ENCODE peak calls at places on chromosomes 7 and 10, in nine cellular contexts. T is fibroblast of mammary gland, B is ovary, F is psoas muscle, U is GM23338, S is bronchial epithelial cell, M is fibroblast of pulmonary artery, Q is IMR-90, P is SK-N-SH. X is an unnamed sample.

GRCh38 chr7:94509264-94509878 is at the start of gene CASD1:
- DNase-seq in B (peak; percentile 52), S (no peak), Q (peak; percentile 1), F (peak; percentile 78), M (peak; percentile 24), T (no peak), U (peak; percentile 72), P (no peak), X (peak; percentile 31)

GRCh38 chr7:40964610-40965009 is 738.3 kb downstream of the INHBA start:
- DNase-seq in T (no peak), S (no peak), B (no peak), U (no peak), F (no peak), P (no peak), Q (no peak), M (no peak), X (no peak)

GRCh38 chr10:30538086-30538485 is 91.5 kb downstream of the LYZL2 start:
- DNase-seq in S (peak; percentile 36), B (no peak), Q (peak; percentile 27), M (peak; percentile 33), F (no peak), T (no peak), P (no peak), U (no peak), X (peak; percentile 41)

GRCh38 chr7:76509931-76510877 is at the start of gene UPK3B:
- DNase-seq in F (peak; percentile 55), Q (no peak), M (no peak), P (peak; percentile 69), U (peak; percentile 83), T (no peak), S (peak; percentile 28), B (no peak), X (no peak)

GRCh38 chr10:76085773-76086570 is 654.5 kb downstream of the LRMDA start:
- DNase-seq in B (no peak), M (no peak), S (no peak), F (no peak), P (no peak), Q (no peak), T (no peak), U (no peak), X (no peak)

GRCh38 chr7:146150153-146150552 is 33.6 kb downstream of the CNTNAP2 start:
- DNase-seq in U (no peak), T (peak; percentile 62), F (no peak), B (no peak), S (peak; percentile 32), P (no peak), Q (no peak), M (peak; percentile 52), X (no peak)

GRCh38 chr10:59757966-59758365 is 4.7 kb upstream of the MRLN start:
- DNase-seq in U (no peak), P (no peak), B (no peak), T (peak; percentile 18), M (peak; percentile 22), S (peak; percentile 21), F (no peak), Q (peak; percentile 77), X (peak; percentile 3)

GRCh38 chr10:74704629-74705360 is 121.6 kb upstream of the KAT6B start:
- DNase-seq in T (no peak), M (no peak), S (no peak), U (no peak), B (no peak), P (no peak), F (no peak), Q (peak; percentile 30), X (peak; percentile 16)

GRCh38 chr10:454860-455259 is 234.6 kb downstream of the DIP2C start:
- DNase-seq in U (no peak), P (no peak), M (peak; percentile 92), T (peak; percentile 93), B (peak; percentile 58), S (peak; percentile 86), Q (peak; percentile 92), F (peak; percentile 68), X (peak; percentile 84)

GRCh38 chr10:26624017-26624416 is 73.5 kb upstream of the PDSS1 start:
- DNase-seq in Q (no peak), B (no peak), P (no peak), M (no peak), T (no peak), U (no peak), S (no peak), F (no peak), X (no peak)
- TF ChIP-seq CTCF in Q (no peak), B (no peak), P (no peak), M (no peak), T (no peak), U (no peak), S (no peak), F (no peak), X (no peak)

GRCh38 chr7:120550494-120551048 is 277.6 kb downstream of the KCND2 start:
- DNase-seq in F (no peak), P (no peak), T (peak; percentile 74), S (peak; percentile 14), B (no peak), M (peak; percentile 34), Q (no peak), U (peak; percentile 33), X (peak; percentile 4)

GRCh38 chr7:120553497-120553896 is 280.5 kb downstream of the KCND2 start:
- DNase-seq in F (no peak), B (no peak), U (no peak), Q (no peak), M (no peak), S (no peak), P (no peak), T (peak; percentile 2), X (no peak)

DNA sequence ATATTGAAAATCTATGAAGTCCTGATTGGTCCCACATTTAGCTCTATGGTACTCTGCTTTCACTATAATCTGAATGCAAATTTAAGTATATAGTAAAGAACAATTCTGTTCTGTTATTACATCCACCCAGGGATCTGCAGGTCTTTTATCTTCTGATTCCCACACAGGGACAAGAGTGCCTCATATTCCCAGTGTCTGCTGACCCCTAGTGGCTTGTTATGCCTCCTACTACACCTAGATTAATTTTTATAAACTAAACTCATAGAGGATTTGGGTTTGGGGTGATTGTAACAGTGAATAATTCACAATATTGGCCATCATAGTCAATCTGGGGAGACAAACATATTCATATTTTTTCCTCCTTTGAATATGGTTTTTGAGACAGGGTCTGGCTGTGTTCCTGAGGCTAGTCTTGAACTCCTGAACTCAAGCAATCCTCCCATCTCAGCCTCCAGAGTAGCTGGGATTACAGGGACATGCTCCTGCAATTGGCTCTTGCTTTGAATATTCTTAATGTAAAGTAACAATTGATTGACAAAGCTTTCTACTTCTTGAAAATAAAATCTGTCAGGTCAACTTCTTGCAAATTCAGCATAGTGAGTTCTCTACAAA is 282.1 kb downstream of the KCND2 start:
- DNase-seq in M (peak; percentile 72), Q (peak; percentile 47), S (peak; percentile 59), U (peak; percentile 84), T (peak; percentile 76), F (no peak), P (peak; percentile 42), B (no peak), X (peak; percentile 36)
- TF ChIP-seq CTCF in M (peak; percentile 76), Q (peak; percentile 71), S (peak; percentile 54), U (peak; percentile 93), T (peak; percentile 83), F (peak; percentile 47), P (peak; percentile 94), B (peak; percentile 26), X (peak; percentile 63)

GRCh38 chr10:94443549-94443948 is 41.2 kb downstream of the TBC1D12 start:
- DNase-seq in P (peak; percentile 23), S (no peak), T (no peak), F (no peak), B (no peak), Q (no peak), U (no peak), M (no peak), X (peak; percentile 25)

GRCh38 chr10:94443052-94443451 is 40.7 kb downstream of the TBC1D12 start:
- DNase-seq in Q (no peak), M (no peak), S (no peak), F (no peak), T (no peak), P (no peak), B (no peak), U (no peak), X (no peak)

GRCh38 chr10:94440096-94440495 is 37.8 kb downstream of the TBC1D12 start:
- DNase-seq in B (no peak), U (no peak), S (no peak), M (no peak), P (no peak), Q (no peak), F (no peak), T (no peak), X (no peak)

DNA sequence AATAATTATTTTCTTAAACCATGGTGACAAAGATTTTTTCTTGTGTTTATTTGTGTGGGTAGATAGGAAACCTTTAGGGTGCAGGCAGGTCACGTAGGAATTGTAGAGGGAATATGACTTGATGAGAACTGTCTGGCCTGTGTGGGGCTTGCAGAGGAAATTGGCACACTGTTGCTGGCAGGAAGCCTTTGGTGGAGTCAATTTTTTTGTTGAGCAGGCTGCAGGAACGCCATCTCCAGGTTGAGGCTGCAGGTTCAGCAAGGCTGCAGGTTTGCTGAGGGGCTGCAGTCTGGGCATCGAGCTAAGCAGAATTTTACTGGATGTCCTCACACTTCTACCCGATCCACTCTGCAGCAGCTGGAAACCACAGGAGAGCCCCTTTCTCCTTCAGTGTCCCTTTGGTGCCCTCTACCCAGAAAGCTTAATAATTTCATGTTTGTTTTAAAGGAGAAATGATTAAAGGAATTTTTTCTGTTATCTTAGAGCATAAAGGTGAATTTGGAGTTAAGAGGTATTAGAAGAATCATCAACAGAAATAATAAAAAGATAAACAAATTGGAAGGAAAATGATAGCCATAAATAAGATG is 37.0 kb downstream of the TBC1D12 start:
- DNase-seq in F (peak; percentile 49), M (peak; percentile 46), S (peak; percentile 2), U (peak; percentile 30), P (no peak), Q (peak; percentile 3), T (peak; percentile 35), B (no peak), X (peak; percentile 34)
- TF ChIP-seq CTCF in F (no peak), M (no peak), S (peak; percentile 1), U (peak; percentile 22), P (peak; percentile 25), Q (no peak), T (no peak), B (no peak), X (peak; percentile 20)

GRCh38 chr7:8823486-8823885 is 390.1 kb downstream of the NXPH1 start:
- DNase-seq in P (no peak), M (no peak), T (no peak), U (peak; percentile 21), S (no peak), B (no peak), Q (no peak), F (no peak), X (no peak)
- TF ChIP-seq CTCF in P (peak; percentile 27), M (no peak), T (no peak), U (peak; percentile 54), S (no peak), B (no peak), Q (no peak), F (no peak), X (no peak)

GRCh38 chr7:108109216-108109908 is 20.8 kb downstream of the LAMB4 start:
- DNase-seq in U (peak; percentile 27), M (peak; percentile 36), P (peak; percentile 55), F (no peak), B (no peak), T (peak; percentile 28), Q (no peak), S (peak; percentile 46), X (no peak)
- TF ChIP-seq CTCF in U (peak; percentile 66), M (peak; percentile 60), P (peak; percentile 54), F (no peak), B (no peak), T (peak; percentile 33), Q (no peak), S (peak; percentile 49), X (no peak)

X was measured in AG10803.